ENCODE peak calls at places on chromosomes 13 and 19, in four cellular contexts. L, O, V and S are unnamed samples.

GRCh38 chr19:19432732-19433131 is 27.3 kb downstream of the GATAD2A start:
- DNase-seq in L (no peak), O (no peak), V (no peak), S (no peak)

GRCh38 chr13:97567510-97568243 is 133.7 kb downstream of the RAP2A start:
- DNase-seq in L (peak), O (no peak), V (no peak), S (peak)

GRCh38 chr13:19634129-19634740 is 776 bp downstream of the MPHOSPH8 start:
- DNase-seq in L (peak), O (no peak), V (no peak), S (peak)

GRCh38 chr19:53865918-53866696 is 1.6 kb upstream of the MYADM start:
- DNase-seq in L (peak), O (peak), V (no peak), S (peak)

GRCh38 chr19:39430675-39431593 is 4.8 kb downstream of the RPS16 start:
- DNase-seq in L (peak), O (peak), V (no peak), S (peak)

GRCh38 chr19:5038631-5039271 is 69.8 kb downstream of the KDM4B start:
- DNase-seq in L (peak), O (peak), V (no peak), S (peak)

GRCh38 chr13:36746051-36746450 is 72.2 kb downstream of the SERTM1 start:
- DNase-seq in L (no peak), O (no peak), V (no peak), S (no peak)

GRCh38 chr13:31846182-31846938 is 107.0 kb downstream of the RXFP2 start:
- DNase-seq in L (peak), O (peak), V (peak), S (peak)

GRCh38 chr13:48892311-48892710 is 83.4 kb upstream of the FNDC3A start:
- DNase-seq in L (peak), O (no peak), V (no peak), S (peak)

GRCh38 chr19:16319466-16319865 is 5.2 kb upstream of the KLF2 start:
- DNase-seq in L (no peak), O (no peak), V (no peak), S (no peak)

GRCh38 chr19:9407827-9408226 is 27.5 kb downstream of the ZNF266 start:
- DNase-seq in L (no peak), O (no peak), V (no peak), S (no peak)

GRCh38 chr19:35039881-35040456 is 1.6 kb upstream of the HPN start:
- DNase-seq in L (no peak), O (no peak), V (no peak), S (peak)

GRCh38 chr13:26619321-26619720 is 61.8 kb downstream of the WASF3 start:
- DNase-seq in L (no peak), O (no peak), V (no peak), S (no peak)

GRCh38 chr13:109785892-109786450 is 412 bp downstream of the IRS2 start:
- DNase-seq in L (no peak), O (peak), V (no peak), S (no peak)

GRCh38 chr13:76939215-76939614 is 9.1 kb upstream of the ACOD1 start:
- DNase-seq in L (no peak), O (no peak), V (no peak), S (no peak)

GRCh38 chr13:35468195-35468594 is 8.3 kb downstream of the MAB21L1 start:
- DNase-seq in L (no peak), O (no peak), V (no peak), S (no peak)

GRCh38 chr19:56105090-56105701 is 15.9 kb downstream of the ZNF787 start:
- DNase-seq in L (peak), O (no peak), V (peak), S (peak)
- TF ChIP-seq JUN in L (no peak), O (no peak), V (no peak), S (no peak)

GRCh38 chr13:86792153-86792651 is 879.0 kb upstream of the SLITRK5 start:
- DNase-seq in L (no peak), O (no peak), V (no peak), S (no peak)

DNA sequence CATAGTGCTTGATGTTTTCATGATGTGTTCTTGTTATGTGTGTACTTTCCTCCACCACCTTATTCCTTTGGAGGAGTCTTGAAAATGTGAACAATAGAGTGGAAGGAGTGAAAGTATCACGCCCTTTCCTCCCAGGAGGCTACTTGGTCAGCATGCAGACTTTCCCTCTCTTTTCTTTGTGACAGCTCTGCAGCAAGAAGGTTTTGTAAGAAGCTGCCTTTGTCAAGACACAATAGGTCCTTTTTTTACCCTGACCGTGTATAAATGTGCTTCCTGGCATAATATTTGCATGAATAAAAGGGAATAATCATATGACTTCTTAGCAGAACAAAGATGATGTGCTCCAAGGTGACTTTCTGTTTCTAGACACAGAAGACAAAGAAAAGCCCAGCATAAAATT is 882.5 kb upstream of the SLITRK5 start:
- DNase-seq in L (no peak), O (no peak), V (no peak), S (no peak)
- TF ChIP-seq RFX5 in L (no peak), O (no peak), V (no peak), S (no peak)

DNA sequence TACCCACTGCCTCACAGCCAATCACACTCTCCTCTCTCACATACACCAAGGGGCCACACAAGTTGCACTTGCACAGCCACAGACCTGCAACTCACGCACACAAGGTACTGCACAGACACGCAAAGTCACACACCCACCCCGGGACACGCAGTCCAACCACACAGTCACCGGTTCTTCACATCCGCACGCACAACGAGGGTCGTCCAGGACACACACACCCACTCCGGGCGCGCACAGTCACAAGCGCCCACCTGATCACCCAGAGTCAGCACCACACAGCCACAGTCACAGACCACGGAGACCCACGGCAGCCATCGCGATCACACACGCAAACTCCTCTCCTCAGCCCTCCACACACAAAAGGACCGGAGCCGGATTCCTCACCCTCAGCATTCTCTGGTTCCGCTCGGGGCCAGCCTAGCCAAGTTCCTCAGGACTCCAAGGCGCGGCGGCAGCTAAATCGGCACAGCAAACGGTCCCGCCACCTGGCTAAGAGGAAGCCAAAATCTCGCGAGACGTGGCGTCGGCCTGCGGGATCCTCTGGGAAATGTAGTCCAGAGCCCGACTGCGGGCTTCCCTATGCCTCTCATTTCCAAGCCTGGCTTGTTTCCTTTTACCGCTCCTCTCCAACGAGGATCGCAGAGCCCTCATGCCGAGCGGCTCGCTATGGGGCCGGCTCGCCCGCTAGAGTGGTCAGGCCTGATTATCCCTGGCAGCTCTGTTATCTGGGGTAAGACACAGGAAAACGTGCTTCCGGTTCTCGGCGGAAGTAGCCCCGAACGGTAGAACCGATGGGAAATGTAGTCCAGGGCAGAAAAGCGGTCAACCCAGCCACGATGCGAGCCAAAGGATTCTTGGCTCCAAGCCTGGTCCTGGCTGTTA is at the start of gene ZNF850:
- DNase-seq in L (peak), O (peak), V (peak), S (peak)
- TF ChIP-seq JUN in L (no peak), O (no peak), V (no peak), S (no peak)

DNA sequence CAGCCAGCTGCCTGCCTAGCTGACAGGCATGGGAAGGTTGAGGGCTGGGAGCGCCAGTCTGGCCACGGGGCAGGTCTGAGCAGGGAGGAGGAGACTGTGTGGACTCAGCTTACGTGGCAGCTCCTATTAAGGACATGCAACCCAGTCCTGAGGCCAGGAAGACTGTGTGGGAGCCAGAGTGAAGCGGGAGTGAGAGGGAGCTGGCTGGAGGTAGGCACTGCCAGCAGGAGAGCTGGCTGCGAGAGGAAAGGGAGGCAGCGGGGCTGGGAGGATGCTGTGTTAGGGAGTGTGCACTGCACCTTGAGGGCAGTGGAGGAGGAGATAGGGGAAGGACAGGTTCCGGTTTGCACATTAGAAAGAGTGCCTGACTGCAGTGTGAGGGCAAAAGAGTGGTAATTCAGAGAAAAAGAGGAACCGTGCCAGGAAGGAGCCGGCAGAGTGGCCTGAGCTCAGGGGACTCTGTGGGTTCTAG is 99.2 kb downstream of the SLC7A1 start:
- DNase-seq in L (peak), O (no peak), V (no peak), S (no peak)
- TF ChIP-seq RFX5 in L (no peak), O (no peak), V (no peak), S (no peak)

GRCh38 chr19:15141143-15141542 is 33.9 kb downstream of the SYDE1 start:
- DNase-seq in L (no peak), O (no peak), V (no peak), S (no peak)

GRCh38 chr19:15149704-15150103 is 42.5 kb downstream of the SYDE1 start:
- DNase-seq in L (no peak), O (no peak), V (no peak), S (no peak)

GRCh38 chr19:15142313-15142712 is 35.1 kb downstream of the SYDE1 start:
- DNase-seq in L (no peak), O (no peak), V (no peak), S (no peak)

GRCh38 chr19:15147090-15147489 is 39.9 kb downstream of the SYDE1 start:
- DNase-seq in L (no peak), O (no peak), V (no peak), S (no peak)

DNA sequence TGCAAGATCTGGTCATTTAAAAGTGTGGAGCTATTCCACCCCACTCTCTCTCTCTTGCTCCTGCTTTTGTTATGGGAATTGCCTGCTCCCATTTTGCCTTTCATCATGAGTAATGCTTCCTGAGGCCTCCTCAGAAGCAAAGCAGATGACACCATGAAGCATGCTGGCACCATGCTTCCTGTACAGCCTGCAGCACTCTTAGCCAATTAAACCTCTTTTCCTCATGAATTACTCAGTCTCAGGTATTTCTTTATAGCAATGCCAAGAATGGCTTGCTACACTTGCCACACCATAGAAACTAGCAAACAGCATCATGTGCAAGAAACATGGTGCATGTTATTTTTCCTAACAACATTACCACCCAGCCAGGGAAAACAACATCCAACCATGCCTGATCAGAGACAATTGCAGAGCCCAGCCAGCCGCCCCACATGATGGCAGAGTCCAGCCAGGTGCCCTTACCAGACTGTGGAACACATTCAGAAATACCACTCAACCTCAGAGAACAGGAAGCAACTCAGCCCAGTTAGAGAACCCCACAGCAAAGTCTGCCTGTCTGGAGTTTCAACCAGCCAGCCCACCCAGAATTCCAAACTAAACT is 36.9 kb downstream of the SYDE1 start:
- DNase-seq in L (no peak), O (no peak), V (no peak), S (no peak)
- TF ChIP-seq JUN in L (no peak), O (no peak), V (no peak), S (no peak)

DNA sequence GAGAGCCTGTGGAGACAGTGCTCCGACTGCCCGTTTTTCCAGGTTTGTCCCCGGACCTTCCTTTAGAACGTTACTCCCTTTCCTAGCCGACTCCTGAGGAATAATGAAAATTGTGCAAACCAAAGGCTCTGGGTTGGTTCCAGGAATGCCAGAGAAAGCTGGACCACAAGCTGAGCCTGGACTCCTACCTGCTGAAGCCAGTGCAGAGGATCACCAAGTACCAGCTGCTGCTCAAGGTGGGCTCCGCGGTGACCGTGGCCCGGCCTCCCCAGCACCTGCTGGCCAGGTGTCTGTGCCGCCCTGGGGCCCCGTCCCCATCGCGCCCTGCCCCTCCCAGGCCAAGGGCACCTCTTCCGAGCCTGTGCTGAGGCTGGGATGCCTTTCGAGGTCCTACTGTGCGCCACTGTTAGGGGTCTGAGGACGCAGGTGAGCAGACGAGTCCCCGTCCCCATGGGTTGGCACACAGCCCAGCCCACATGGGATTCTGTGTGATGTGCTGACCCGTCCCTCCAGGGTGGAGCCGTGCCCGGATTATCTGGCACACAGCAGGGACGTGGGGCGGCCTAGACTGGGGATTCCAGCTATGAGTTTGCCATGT is 20.5 kb upstream of the F7 start:
- DNase-seq in L (no peak), O (no peak), V (no peak), S (no peak)
- TF ChIP-seq RFX5 in L (no peak), O (no peak), V (no peak), S (no peak)

GRCh38 chr19:824885-825284 is 2.8 kb upstream of the AZU1 start:
- DNase-seq in L (no peak), O (no peak), V (no peak), S (no peak)

GRCh38 chr19:825897-826640 is 1.6 kb upstream of the AZU1 start:
- DNase-seq in L (no peak), O (no peak), V (no peak), S (no peak)

GRCh38 chr19:829129-829758 is 1.6 kb downstream of the AZU1 start:
- DNase-seq in L (no peak), O (no peak), V (no peak), S (no peak)

GRCh38 chr19:827314-827709 is 325 bp upstream of the AZU1 start:
- DNase-seq in L (no peak), O (no peak), V (no peak), S (no peak)

DNA sequence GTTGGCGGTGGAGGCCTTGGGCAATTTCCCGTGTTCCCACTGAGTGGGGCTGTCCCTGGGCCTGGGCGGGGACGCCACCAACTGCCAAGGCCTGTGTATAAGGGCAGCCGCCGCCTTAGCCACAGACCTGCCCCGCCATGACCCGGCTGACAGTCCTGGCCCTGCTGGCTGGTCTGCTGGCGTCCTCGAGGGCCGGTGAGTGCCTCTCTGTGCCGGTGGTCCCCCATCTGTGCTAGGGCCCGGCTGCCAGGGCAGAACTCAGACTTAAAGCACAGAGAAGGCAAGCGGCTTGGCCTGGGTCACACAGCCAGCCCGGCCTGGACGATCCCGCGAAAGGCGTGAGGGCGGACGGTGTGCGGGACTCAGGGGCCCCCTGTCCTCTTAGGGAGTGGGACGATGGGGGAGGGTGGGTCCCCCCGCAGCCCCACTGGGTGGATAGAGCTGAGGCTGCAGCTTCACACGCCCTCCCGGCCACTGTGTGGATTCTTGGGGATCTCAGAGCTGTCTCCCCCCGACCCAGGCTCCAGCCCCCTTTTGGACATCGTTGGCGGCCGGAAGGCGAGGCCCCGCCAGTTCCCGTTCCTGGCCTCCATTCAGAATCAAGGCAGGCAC is at the start of gene AZU1:
- DNase-seq in L (no peak), O (no peak), V (no peak), S (no peak)
- TF ChIP-seq JUN in L (no peak), O (no peak), V (no peak), S (no peak)

GRCh38 chr19:42469311-42470239 is 26.8 kb upstream of the CXCL17 start:
- DNase-seq in L (no peak), O (no peak), V (no peak), S (peak)

GRCh38 chr19:42465827-42466280 is 23.1 kb upstream of the CXCL17 start:
- DNase-seq in L (no peak), O (no peak), V (no peak), S (no peak)

GRCh38 chr19:42466521-42467436 is 24.0 kb upstream of the CXCL17 start:
- DNase-seq in L (no peak), O (no peak), V (no peak), S (no peak)

GRCh38 chr19:42468273-42468796 is 25.6 kb upstream of the CXCL17 start:
- DNase-seq in L (peak), O (no peak), V (no peak), S (no peak)

DNA sequence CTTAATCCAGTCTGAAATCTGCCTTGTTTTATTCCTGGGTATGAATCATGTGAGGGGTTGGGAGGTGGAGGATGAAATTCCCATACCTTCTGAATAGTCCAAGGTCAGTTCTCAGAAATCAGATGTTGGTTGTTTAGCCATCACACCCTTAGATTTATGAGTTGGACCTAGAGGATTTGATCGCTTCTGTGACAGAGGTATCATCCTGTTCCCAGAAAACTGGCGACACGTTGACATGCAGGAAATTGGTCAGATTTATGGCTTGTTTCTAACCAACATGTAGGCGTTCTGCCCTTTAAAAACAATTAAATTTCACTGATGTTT is 24.7 kb upstream of the CXCL17 start:
- DNase-seq in L (no peak), O (no peak), V (no peak), S (no peak)
- TF ChIP-seq RFX5 in L (no peak), O (no peak), V (no peak), S (no peak)

GRCh38 chr19:3213159-3213558 is 11.3 kb upstream of the CELF5 start:
- DNase-seq in L (no peak), O (no peak), V (no peak), S (no peak)
- TF ChIP-seq JUN in L (no peak), O (no peak), V (no peak), S (no peak)